ENCODE peak calls at places on chromosomes 12 and 14, in nine cellular contexts. D is GM23248, I is aorta, A is A549, L is upper lobe of right lung, B is left ventricle myocardium inferior, R is ascending aorta, Q is colonic mucosa, W is neuronal stem cell. Z is an unnamed sample.

GRCh38 chr12:24586293-24586692 is 362.6 kb downstream of the BCAT1 start:
- DNase-seq in D (peak), I (no peak), A (no peak), L (no peak), B (no peak), R (no peak), Q (no peak), W (no peak), Z (no peak)

GRCh38 chr12:128829870-128830504 is 6.2 kb upstream of the SLC15A4 start:
- DNase-seq in D (no peak), I (no peak), A (no peak), L (no peak), B (no peak), R (no peak), Q (no peak), W (no peak), Z (no peak)

GRCh38 chr12:114841557-114842251 is 157.7 kb upstream of the TBX3 start:
- DNase-seq in D (no peak), I (no peak), A (no peak), L (no peak), B (no peak), R (no peak), Q (no peak), W (no peak), Z (no peak)

GRCh38 chr14:76872796-76873432 is 46.7 kb downstream of the LRRC74A start:
- DNase-seq in D (peak), I (peak), A (peak), L (peak), B (peak), R (no peak), Q (peak), W (peak), Z (no peak)

GRCh38 chr12:4954632-4955354 is 45.1 kb downstream of the KCNA1 start:
- DNase-seq in D (no peak), I (no peak), A (no peak), L (no peak), B (no peak), R (no peak), Q (no peak), W (no peak), Z (no peak)

GRCh38 chr12:108605000-108605689 is 7.3 kb upstream of the TMEM119 start:
- DNase-seq in D (no peak), I (no peak), A (no peak), L (no peak), B (no peak), R (no peak), Q (no peak), W (no peak), Z (peak)

GRCh38 chr12:105226219-105226618 is 9.8 kb downstream of the APPL2 start:
- DNase-seq in D (peak), I (peak), A (no peak), L (peak), B (peak), R (peak), Q (peak), W (no peak), Z (peak)

GRCh38 chr14:65961004-65961403 is 525.2 kb upstream of the CCDC196 start:
- DNase-seq in D (peak), I (peak), A (peak), L (peak), B (peak), R (no peak), Q (peak), W (peak), Z (no peak)

GRCh38 chr14:89911018-89911919 is 43.3 kb downstream of the EFCAB11 start:
- DNase-seq in D (peak), I (no peak), A (peak), L (no peak), B (no peak), R (no peak), Q (peak), W (peak), Z (peak)

GRCh38 chr12:51972849-51973273 is 21.4 kb downstream of the ACVR1B start:
- DNase-seq in D (peak), I (no peak), A (no peak), L (peak), B (peak), R (peak), Q (no peak), W (no peak), Z (no peak)

GRCh38 chr14:64937821-64938193 is 4.7 kb downstream of the GPX2 start:
- DNase-seq in D (peak), I (no peak), A (peak), L (no peak), B (no peak), R (no peak), Q (no peak), W (no peak), Z (no peak)

GRCh38 chr14:68549966-68550705 is 242.7 kb downstream of the ZFP36L1 start:
- DNase-seq in D (no peak), I (no peak), A (peak), L (no peak), B (no peak), R (no peak), Q (no peak), W (no peak), Z (no peak)

GRCh38 chr12:82651489-82651888 is 35.2 kb upstream of the TMTC2 start:
- DNase-seq in D (no peak), I (no peak), A (peak), L (no peak), B (no peak), R (no peak), Q (no peak), W (no peak), Z (no peak)

GRCh38 chr12:53746592-53747491 is 4.9 kb downstream of the CISTR start:
- DNase-seq in D (peak), I (peak), A (peak), L (peak), B (peak), R (peak), Q (peak), W (peak), Z (peak)

GRCh38 chr14:72990171-72990570 is 36.7 kb downstream of the ZFYVE1 start:
- DNase-seq in D (no peak), I (no peak), A (no peak), L (no peak), B (no peak), R (no peak), Q (no peak), W (no peak), Z (no peak)

GRCh38 chr12:69672195-69672594 is 26.9 kb downstream of the BEST3 start:
- DNase-seq in D (no peak), I (no peak), A (no peak), L (no peak), B (no peak), R (no peak), Q (no peak), W (no peak), Z (no peak)

GRCh38 chr12:47935196-47935595 is 28.2 kb upstream of the TMEM106C start:
- DNase-seq in D (peak), I (no peak), A (no peak), L (no peak), B (peak), R (no peak), Q (no peak), W (no peak), Z (peak)

GRCh38 chr12:4172999-4173398 is 100.6 kb upstream of the CCND2 start:
- DNase-seq in D (peak), I (no peak), A (no peak), L (no peak), B (no peak), R (no peak), Q (no peak), W (no peak), Z (peak)

GRCh38 chr14:45072121-45072520 is 11.8 kb upstream of the PRPF39 start:
- DNase-seq in D (no peak), I (no peak), A (no peak), L (no peak), B (no peak), R (no peak), Q (no peak), W (no peak), Z (no peak)
- H3K27ac ChIP-seq in D (no peak), I (no peak), A (no peak), L (no peak), B (no peak), R (no peak), Q (no peak), W (no peak), Z (no peak)

GRCh38 chr12:102522768-102523167 is 42.4 kb upstream of the IGF1 start:
- DNase-seq in D (no peak), I (no peak), A (no peak), L (no peak), B (no peak), R (no peak), Q (no peak), W (no peak), Z (no peak)

GRCh38 chr12:102526701-102527100 is 46.3 kb upstream of the IGF1 start:
- DNase-seq in D (peak), I (no peak), A (no peak), L (no peak), B (no peak), R (no peak), Q (no peak), W (no peak), Z (no peak)

GRCh38 chr12:102528111-102528510 is 47.7 kb upstream of the IGF1 start:
- DNase-seq in D (peak), I (no peak), A (no peak), L (no peak), B (no peak), R (no peak), Q (no peak), W (no peak), Z (no peak)

GRCh38 chr12:102521662-102522277 is 41.4 kb upstream of the IGF1 start:
- DNase-seq in D (no peak), I (no peak), A (no peak), L (no peak), B (no peak), R (no peak), Q (no peak), W (no peak), Z (no peak)

DNA sequence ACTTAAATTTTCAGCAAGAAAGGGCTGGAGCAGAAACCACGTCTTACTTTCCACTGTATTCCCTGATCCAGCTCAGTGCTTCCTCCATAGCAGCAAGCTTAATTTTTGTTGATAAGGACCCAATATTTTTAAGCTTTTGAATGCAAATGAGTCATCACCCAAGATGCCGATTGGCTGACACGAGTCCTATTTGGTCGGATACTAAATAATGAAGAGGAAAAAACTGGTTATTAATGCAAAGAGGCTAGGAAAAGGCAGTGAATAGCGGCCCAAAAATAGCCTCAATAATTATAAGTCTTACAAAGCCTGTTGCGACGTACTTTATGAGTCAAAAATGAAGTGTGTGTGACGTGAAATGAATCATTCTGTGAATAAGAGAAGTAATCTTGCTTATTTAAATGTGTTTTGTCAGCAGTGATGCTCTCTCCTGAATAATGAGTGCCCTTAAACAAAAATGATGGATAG is 46.9 kb upstream of the IGF1 start:
- DNase-seq in D (peak), I (no peak), A (no peak), L (no peak), B (no peak), R (no peak), Q (no peak), W (no peak), Z (peak)
- H3K4me3 ChIP-seq in D (peak), I (no peak), A (no peak), L (no peak), B (no peak), R (no peak), Q (no peak), W (no peak), Z (no peak)

DNA sequence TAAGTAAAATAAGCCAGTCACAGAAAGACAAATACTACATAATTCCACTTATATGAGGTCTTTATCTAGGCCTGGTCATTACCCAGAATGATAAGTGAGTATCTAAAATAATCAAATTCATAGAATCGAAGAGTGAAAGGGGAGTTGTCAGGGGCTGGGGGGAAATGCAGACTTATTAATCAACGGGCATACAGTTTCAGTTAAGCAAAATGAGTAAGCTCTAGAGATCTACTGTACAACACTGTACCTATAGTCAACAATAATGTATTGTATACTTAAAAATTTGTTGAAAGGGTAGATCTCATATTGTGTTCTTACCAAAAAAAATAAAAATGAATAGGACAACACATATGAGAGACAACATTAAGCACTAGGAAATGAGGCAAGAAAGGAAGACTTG is 13.3 kb downstream of the BTBD7 start:
- DNase-seq in D (no peak), I (no peak), A (no peak), L (no peak), B (no peak), R (no peak), Q (no peak), W (no peak), Z (no peak)
- H3K27ac ChIP-seq in D (peak), I (no peak), A (no peak), L (no peak), B (no peak), R (no peak), Q (no peak), W (no peak), Z (no peak)

GRCh38 chr12:113467514-113468364 is 3.9 kb downstream of the LHX5 start:
- DNase-seq in D (no peak), I (no peak), A (peak), L (peak), B (no peak), R (no peak), Q (no peak), W (no peak), Z (no peak)
- H3K4me3 ChIP-seq in D (peak), I (no peak), A (no peak), L (peak), B (peak), R (peak), Q (peak), W (peak), Z (no peak)

GRCh38 chr12:103997277-103997900 is 31.7 kb downstream of the TDG start:
- DNase-seq in D (no peak), I (no peak), A (no peak), L (no peak), B (peak), R (no peak), Q (no peak), W (no peak), Z (no peak)
- H3K27ac ChIP-seq in D (no peak), I (no peak), A (no peak), L (no peak), B (peak), R (no peak), Q (no peak), W (no peak), Z (no peak)

GRCh38 chr12:8950702-8951478 is 1.4 kb upstream of the M6PR start:
- DNase-seq in D (peak), I (no peak), A (no peak), L (no peak), B (no peak), R (no peak), Q (no peak), W (no peak), Z (no peak)
- H3K4me3 ChIP-seq in D (peak), I (peak), A (peak), L (peak), B (peak), R (peak), Q (peak), W (peak), Z (peak)

Z was measured in SJSA1.